ENCODE peak calls at places on chromosomes 4 and X, in four cellular contexts. One of them, this sample, is unnamed.

GRCh38 chrX:69503228-69503834 is 795 bp upstream of the NALF2 start:
- DNase-seq in cardiac muscle cell: peak
- DNase-seq in memory B cell: no peak
- DNase-seq in GM20000: no peak
- DNase-seq in this sample: no peak

GRCh38 chrX:109934434-109934833 is 68.5 kb upstream of the TMEM164 start:
- DNase-seq in cardiac muscle cell: peak
- DNase-seq in GM20000: no peak
- DNase-seq in memory B cell: no peak
- DNase-seq in this sample: no peak

GRCh38 chr4:38618510-38618909 is 45.5 kb upstream of the KLF3 start:
- DNase-seq in GM20000: no peak
- DNase-seq in memory B cell: no peak
- DNase-seq in cardiac muscle cell: no peak
- DNase-seq in this sample: no peak

GRCh38 chrX:9148626-9149385 is 114.9 kb upstream of the FAM9B start:
- DNase-seq in cardiac muscle cell: peak
- DNase-seq in GM20000: no peak
- DNase-seq in memory B cell: no peak
- DNase-seq in this sample: no peak

GRCh38 chrX:49001521-49002090 is 458 bp downstream of the GRIPAP1 start:
- DNase-seq in cardiac muscle cell: peak
- DNase-seq in memory B cell: peak
- DNase-seq in GM20000: peak
- DNase-seq in this sample: peak

GRCh38 chrX:96791559-96791958 is 92.1 kb upstream of the RPA4 start:
- DNase-seq in GM20000: no peak
- DNase-seq in memory B cell: no peak
- DNase-seq in cardiac muscle cell: peak
- DNase-seq in this sample: no peak

GRCh38 chr4:154189346-154189745 is 302.3 kb downstream of the DCHS2 start:
- DNase-seq in memory B cell: no peak
- DNase-seq in cardiac muscle cell: no peak
- DNase-seq in GM20000: no peak
- DNase-seq in this sample: no peak

GRCh38 chrX:73728518-73729023 is 165.6 kb downstream of the CHIC1 start:
- DNase-seq in memory B cell: no peak
- DNase-seq in cardiac muscle cell: no peak
- DNase-seq in GM20000: no peak
- DNase-seq in this sample: no peak

GRCh38 chrX:14497184-14497666 is 32.1 kb upstream of the GLRA2 start:
- DNase-seq in cardiac muscle cell: peak
- DNase-seq in GM20000: peak
- DNase-seq in memory B cell: no peak
- DNase-seq in this sample: peak

GRCh38 chrX:153352858-153353257 is 18.9 kb downstream of the ZNF275 start:
- DNase-seq in memory B cell: no peak
- DNase-seq in GM20000: no peak
- DNase-seq in cardiac muscle cell: no peak
- DNase-seq in this sample: no peak

This sample was measured in GM10248.